ENCODE peak calls at places on chromosomes 2 and 18, in nine cellular contexts. One of them, this sample, is unnamed.

GRCh38 chr18:27713727-27714080 is 463.2 kb downstream of the CDH2 start:
- DNase-seq in cardiac septum: no peak
- DNase-seq in GM23338: no peak
- DNase-seq in left lung: no peak
- DNase-seq in NCI-H2081: no peak
- DNase-seq in GM04504: peak
- DNase-seq in HTR-8/SVneo: no peak
- DNase-seq in endodermal cell: no peak
- DNase-seq in head of caudate nucleus: no peak
- DNase-seq in this sample: no peak

GRCh38 chr18:11581286-11581685 is 28.1 kb upstream of the SLC35G4 start:
- DNase-seq in cardiac septum: no peak
- DNase-seq in GM23338: no peak
- DNase-seq in left lung: no peak
- DNase-seq in NCI-H2081: no peak
- DNase-seq in GM04504: no peak
- DNase-seq in HTR-8/SVneo: no peak
- DNase-seq in endodermal cell: no peak
- DNase-seq in head of caudate nucleus: no peak
- DNase-seq in this sample: no peak

GRCh38 chr2:70344195-70344594 is 42.3 kb upstream of the FAM136A start:
- DNase-seq in cardiac septum: peak
- DNase-seq in GM23338: no peak
- DNase-seq in left lung: no peak
- DNase-seq in NCI-H2081: no peak
- DNase-seq in GM04504: no peak
- DNase-seq in HTR-8/SVneo: peak
- DNase-seq in endodermal cell: no peak
- DNase-seq in head of caudate nucleus: no peak
- DNase-seq in this sample: no peak

GRCh38 chr18:45109271-45109670 is 428.6 kb downstream of the SETBP1 start:
- DNase-seq in cardiac septum: no peak
- DNase-seq in GM23338: no peak
- DNase-seq in left lung: no peak
- DNase-seq in NCI-H2081: no peak
- DNase-seq in GM04504: no peak
- DNase-seq in HTR-8/SVneo: no peak
- DNase-seq in endodermal cell: no peak
- DNase-seq in head of caudate nucleus: no peak
- DNase-seq in this sample: no peak

GRCh38 chr2:40123321-40123720 is 328.6 kb downstream of the SLC8A1 start:
- DNase-seq in cardiac septum: no peak
- DNase-seq in GM23338: no peak
- DNase-seq in left lung: no peak
- DNase-seq in NCI-H2081: no peak
- DNase-seq in GM04504: no peak
- DNase-seq in HTR-8/SVneo: no peak
- DNase-seq in endodermal cell: no peak
- DNase-seq in head of caudate nucleus: no peak
- DNase-seq in this sample: no peak

GRCh38 chr2:203534486-203535077 is 519 bp downstream of the RAPH1 start:
- DNase-seq in cardiac septum: no peak
- DNase-seq in GM23338: no peak
- DNase-seq in left lung: peak
- DNase-seq in NCI-H2081: no peak
- DNase-seq in GM04504: no peak
- DNase-seq in HTR-8/SVneo: peak
- DNase-seq in endodermal cell: no peak
- DNase-seq in head of caudate nucleus: peak
- DNase-seq in this sample: peak

GRCh38 chr2:168255866-168256265 is 8.5 kb upstream of the STK39 start:
- DNase-seq in cardiac septum: no peak
- DNase-seq in GM23338: no peak
- DNase-seq in left lung: no peak
- DNase-seq in NCI-H2081: no peak
- DNase-seq in GM04504: no peak
- DNase-seq in HTR-8/SVneo: no peak
- DNase-seq in endodermal cell: no peak
- DNase-seq in head of caudate nucleus: no peak
- DNase-seq in this sample: no peak

GRCh38 chr18:79496978-79497637 is 101.4 kb downstream of the NFATC1 start:
- DNase-seq in cardiac septum: peak
- DNase-seq in GM23338: no peak
- DNase-seq in left lung: peak
- DNase-seq in NCI-H2081: peak
- DNase-seq in GM04504: no peak
- DNase-seq in HTR-8/SVneo: no peak
- DNase-seq in endodermal cell: no peak
- DNase-seq in head of caudate nucleus: peak
- DNase-seq in this sample: no peak

GRCh38 chr2:45691600-45691999 is 40.1 kb downstream of the PRKCE start:
- DNase-seq in cardiac septum: no peak
- DNase-seq in GM23338: no peak
- DNase-seq in left lung: no peak
- DNase-seq in NCI-H2081: no peak
- DNase-seq in GM04504: no peak
- DNase-seq in HTR-8/SVneo: no peak
- DNase-seq in endodermal cell: no peak
- DNase-seq in head of caudate nucleus: no peak
- DNase-seq in this sample: no peak

GRCh38 chr2:127664065-127664894 is 11.1 kb downstream of the LIMS2 start:
- DNase-seq in cardiac septum: peak
- DNase-seq in GM23338: peak
- DNase-seq in left lung: peak
- DNase-seq in NCI-H2081: no peak
- DNase-seq in GM04504: no peak
- DNase-seq in HTR-8/SVneo: no peak
- DNase-seq in endodermal cell: peak
- DNase-seq in head of caudate nucleus: no peak
- DNase-seq in this sample: no peak

GRCh38 chr2:32210767-32211408 is 45.2 kb downstream of the SLC30A6 start:
- DNase-seq in cardiac septum: no peak
- DNase-seq in GM23338: peak
- DNase-seq in left lung: no peak
- DNase-seq in NCI-H2081: no peak
- DNase-seq in GM04504: no peak
- DNase-seq in HTR-8/SVneo: no peak
- DNase-seq in endodermal cell: no peak
- DNase-seq in head of caudate nucleus: no peak
- DNase-seq in this sample: no peak

GRCh38 chr2:23419171-23420090 is 34.5 kb downstream of the KLHL29 start:
- DNase-seq in cardiac septum: peak
- DNase-seq in GM23338: no peak
- DNase-seq in left lung: no peak
- DNase-seq in NCI-H2081: no peak
- DNase-seq in GM04504: no peak
- DNase-seq in HTR-8/SVneo: no peak
- DNase-seq in endodermal cell: no peak
- DNase-seq in head of caudate nucleus: no peak
- DNase-seq in this sample: no peak

GRCh38 chr2:175097297-175097696 is 70.7 kb downstream of the ATF2 start:
- DNase-seq in cardiac septum: no peak
- DNase-seq in GM23338: no peak
- DNase-seq in left lung: no peak
- DNase-seq in NCI-H2081: no peak
- DNase-seq in GM04504: peak
- DNase-seq in HTR-8/SVneo: peak
- DNase-seq in endodermal cell: no peak
- DNase-seq in head of caudate nucleus: no peak
- DNase-seq in this sample: no peak

GRCh38 chr2:216372761-216373291 is 543 bp upstream of the MARCHF4 start:
- DNase-seq in cardiac septum: no peak
- DNase-seq in GM23338: no peak
- DNase-seq in left lung: no peak
- DNase-seq in NCI-H2081: no peak
- DNase-seq in GM04504: peak
- DNase-seq in HTR-8/SVneo: peak
- DNase-seq in endodermal cell: no peak
- DNase-seq in head of caudate nucleus: no peak
- DNase-seq in this sample: no peak

GRCh38 chr2:203565076-203565475 is 30.0 kb upstream of the RAPH1 start:
- DNase-seq in cardiac septum: no peak
- DNase-seq in GM23338: no peak
- DNase-seq in left lung: no peak
- DNase-seq in NCI-H2081: no peak
- DNase-seq in GM04504: no peak
- DNase-seq in HTR-8/SVneo: no peak
- DNase-seq in endodermal cell: no peak
- DNase-seq in head of caudate nucleus: no peak
- DNase-seq in this sample: no peak

GRCh38 chr18:13470555-13471494 is 252.3 kb downstream of the LDLRAD4 start:
- DNase-seq in cardiac septum: peak
- DNase-seq in GM23338: no peak
- DNase-seq in left lung: peak
- DNase-seq in NCI-H2081: no peak
- DNase-seq in GM04504: no peak
- DNase-seq in HTR-8/SVneo: no peak
- DNase-seq in endodermal cell: peak
- DNase-seq in head of caudate nucleus: no peak
- DNase-seq in this sample: no peak

GRCh38 chr2:233470007-233470687 is 96.4 kb downstream of the USP40 start:
- DNase-seq in cardiac septum: peak
- DNase-seq in GM23338: no peak
- DNase-seq in left lung: peak
- DNase-seq in NCI-H2081: peak
- DNase-seq in GM04504: no peak
- DNase-seq in HTR-8/SVneo: no peak
- DNase-seq in endodermal cell: peak
- DNase-seq in head of caudate nucleus: peak
- DNase-seq in this sample: no peak

GRCh38 chr2:195694553-195694952 is 37.5 kb downstream of the SLC39A10 start:
- DNase-seq in cardiac septum: no peak
- DNase-seq in GM23338: no peak
- DNase-seq in left lung: no peak
- DNase-seq in NCI-H2081: no peak
- DNase-seq in GM04504: no peak
- DNase-seq in HTR-8/SVneo: no peak
- DNase-seq in endodermal cell: no peak
- DNase-seq in head of caudate nucleus: no peak
- DNase-seq in this sample: peak

This sample was measured in NCI-H510A.